ENCODE peak calls at places on chromosomes 3 and 15, in ten cellular contexts. One of them, this sample, is unnamed.
A peak's percentile ranks its signal among the peaks of the same experiment; 100 is the strongest.

GRCh38 chr15:32840481-32841245 is 122.9 kb downstream of the GREM1 start:
- DNase-seq in CD8-positive, alpha-beta memory T cell: no peak
- DNase-seq in psoas muscle: no peak
- DNase-seq in ovary: no peak
- DNase-seq in aorta: no peak
- DNase-seq in keratinocyte: no peak
- DNase-seq in CD4-positive, CD25-positive, alpha-beta regulatory T cell: no peak
- DNase-seq in tibial artery: no peak
- DNase-seq in CD8-positive, alpha-beta T cell: no peak
- DNase-seq in neuronal stem cell: no peak
- DNase-seq in this sample: no peak

GRCh38 chr3:172120912-172121311 is 81.5 kb downstream of the FNDC3B start:
- DNase-seq in CD8-positive, alpha-beta T cell: no peak
- DNase-seq in ovary: no peak
- DNase-seq in tibial artery: no peak
- DNase-seq in keratinocyte: no peak
- DNase-seq in psoas muscle: no peak
- DNase-seq in aorta: no peak
- DNase-seq in neuronal stem cell: no peak
- DNase-seq in CD8-positive, alpha-beta memory T cell: no peak
- DNase-seq in CD4-positive, CD25-positive, alpha-beta regulatory T cell: no peak
- DNase-seq in this sample: no peak

GRCh38 chr15:65655026-65655425 is 33.3 kb downstream of the SLC24A1 start:
- DNase-seq in ovary: no peak
- DNase-seq in CD4-positive, CD25-positive, alpha-beta regulatory T cell: no peak
- DNase-seq in keratinocyte: peak; percentile 48
- DNase-seq in neuronal stem cell: no peak
- DNase-seq in CD8-positive, alpha-beta T cell: no peak
- DNase-seq in CD8-positive, alpha-beta memory T cell: no peak
- DNase-seq in aorta: no peak
- DNase-seq in psoas muscle: no peak
- DNase-seq in tibial artery: no peak
- DNase-seq in this sample: no peak

GRCh38 chr15:90016721-90017120 is 15.6 kb downstream of the ZNF710 start:
- DNase-seq in aorta: no peak
- DNase-seq in psoas muscle: no peak
- DNase-seq in CD4-positive, CD25-positive, alpha-beta regulatory T cell: no peak
- DNase-seq in ovary: no peak
- DNase-seq in tibial artery: no peak
- DNase-seq in keratinocyte: no peak
- DNase-seq in neuronal stem cell: no peak
- DNase-seq in CD8-positive, alpha-beta T cell: no peak
- DNase-seq in CD8-positive, alpha-beta memory T cell: no peak
- DNase-seq in this sample: no peak

GRCh38 chr3:132220986-132221385 is 96.2 kb upstream of the ACP3 start:
- DNase-seq in keratinocyte: no peak
- DNase-seq in neuronal stem cell: no peak
- DNase-seq in psoas muscle: no peak
- DNase-seq in CD4-positive, CD25-positive, alpha-beta regulatory T cell: no peak
- DNase-seq in aorta: no peak
- DNase-seq in tibial artery: no peak
- DNase-seq in ovary: no peak
- DNase-seq in CD8-positive, alpha-beta memory T cell: no peak
- DNase-seq in CD8-positive, alpha-beta T cell: no peak
- DNase-seq in this sample: no peak

GRCh38 chr3:131394400-131394799 is 12.8 kb downstream of the NUDT16 start:
- DNase-seq in CD8-positive, alpha-beta T cell: no peak
- DNase-seq in aorta: no peak
- DNase-seq in psoas muscle: no peak
- DNase-seq in keratinocyte: no peak
- DNase-seq in CD4-positive, CD25-positive, alpha-beta regulatory T cell: no peak
- DNase-seq in CD8-positive, alpha-beta memory T cell: no peak
- DNase-seq in neuronal stem cell: no peak
- DNase-seq in tibial artery: no peak
- DNase-seq in ovary: no peak
- DNase-seq in this sample: no peak

GRCh38 chr3:143820466-143821221 is 27.6 kb downstream of the SLC9A9 start:
- DNase-seq in CD8-positive, alpha-beta T cell: no peak
- DNase-seq in aorta: no peak
- DNase-seq in CD4-positive, CD25-positive, alpha-beta regulatory T cell: no peak
- DNase-seq in neuronal stem cell: no peak
- DNase-seq in CD8-positive, alpha-beta memory T cell: no peak
- DNase-seq in keratinocyte: no peak
- DNase-seq in tibial artery: no peak
- DNase-seq in psoas muscle: no peak
- DNase-seq in ovary: no peak
- DNase-seq in this sample: peak; percentile 21

GRCh38 chr3:120569224-120569915 is 26.8 kb upstream of the NDUFB4 start:
- DNase-seq in CD8-positive, alpha-beta T cell: no peak
- DNase-seq in psoas muscle: no peak
- DNase-seq in keratinocyte: no peak
- DNase-seq in CD4-positive, CD25-positive, alpha-beta regulatory T cell: no peak
- DNase-seq in ovary: no peak
- DNase-seq in neuronal stem cell: no peak
- DNase-seq in tibial artery: no peak
- DNase-seq in CD8-positive, alpha-beta memory T cell: no peak
- DNase-seq in aorta: no peak
- DNase-seq in this sample: no peak

GRCh38 chr15:77071338-77072223 is 672 bp upstream of the TSPAN3 start:
- DNase-seq in psoas muscle: no peak
- DNase-seq in CD8-positive, alpha-beta T cell: no peak
- DNase-seq in CD4-positive, CD25-positive, alpha-beta regulatory T cell: no peak
- DNase-seq in aorta: no peak
- DNase-seq in keratinocyte: no peak
- DNase-seq in CD8-positive, alpha-beta memory T cell: no peak
- DNase-seq in tibial artery: no peak
- DNase-seq in ovary: no peak
- DNase-seq in neuronal stem cell: no peak
- DNase-seq in this sample: no peak

GRCh38 chr15:57216288-57216687 is 160.0 kb upstream of the CGNL1 start:
- DNase-seq in ovary: no peak
- DNase-seq in neuronal stem cell: no peak
- DNase-seq in keratinocyte: no peak
- DNase-seq in CD8-positive, alpha-beta T cell: no peak
- DNase-seq in aorta: no peak
- DNase-seq in CD8-positive, alpha-beta memory T cell: no peak
- DNase-seq in psoas muscle: no peak
- DNase-seq in tibial artery: no peak
- DNase-seq in CD4-positive, CD25-positive, alpha-beta regulatory T cell: no peak
- DNase-seq in this sample: peak; percentile 78

GRCh38 chr3:41482134-41482533 is 282.8 kb downstream of the CTNNB1 start:
- DNase-seq in CD4-positive, CD25-positive, alpha-beta regulatory T cell: no peak
- DNase-seq in CD8-positive, alpha-beta memory T cell: no peak
- DNase-seq in aorta: no peak
- DNase-seq in keratinocyte: no peak
- DNase-seq in tibial artery: no peak
- DNase-seq in ovary: no peak
- DNase-seq in neuronal stem cell: no peak
- DNase-seq in CD8-positive, alpha-beta T cell: no peak
- DNase-seq in psoas muscle: no peak
- DNase-seq in this sample: no peak

GRCh38 chr15:50281427-50281826 is 15.9 kb upstream of the HDC start:
- DNase-seq in keratinocyte: no peak
- DNase-seq in CD8-positive, alpha-beta memory T cell: no peak
- DNase-seq in tibial artery: no peak
- DNase-seq in CD4-positive, CD25-positive, alpha-beta regulatory T cell: no peak
- DNase-seq in ovary: no peak
- DNase-seq in neuronal stem cell: no peak
- DNase-seq in psoas muscle: no peak
- DNase-seq in CD8-positive, alpha-beta T cell: no peak
- DNase-seq in aorta: no peak
- DNase-seq in this sample: no peak
- H3K27ac ChIP-seq in keratinocyte: no peak overlapping the region
- H3K27ac ChIP-seq in CD8-positive, alpha-beta memory T cell: no peak overlapping the region
- H3K27ac ChIP-seq in tibial artery: no peak overlapping the region
- H3K27ac ChIP-seq in CD4-positive, CD25-positive, alpha-beta regulatory T cell: no peak overlapping the region
- H3K27ac ChIP-seq in ovary: no peak overlapping the region
- H3K27ac ChIP-seq in neuronal stem cell: no peak overlapping the region
- H3K27ac ChIP-seq in psoas muscle: no peak overlapping the region
- H3K27ac ChIP-seq in CD8-positive, alpha-beta T cell: no peak overlapping the region
- H3K27ac ChIP-seq in aorta: no peak overlapping the region
- H3K27ac ChIP-seq in this sample: no peak overlapping the region

GRCh38 chr15:40418126-40418525 is 12.5 kb downstream of the IVD start:
- DNase-seq in keratinocyte: no peak
- DNase-seq in CD8-positive, alpha-beta memory T cell: no peak
- DNase-seq in aorta: peak; percentile 53
- DNase-seq in CD8-positive, alpha-beta T cell: no peak
- DNase-seq in tibial artery: no peak
- DNase-seq in neuronal stem cell: no peak
- DNase-seq in psoas muscle: no peak
- DNase-seq in CD4-positive, CD25-positive, alpha-beta regulatory T cell: no peak
- DNase-seq in ovary: no peak
- DNase-seq in this sample: no peak

GRCh38 chr15:40420793-40421192 is 15.2 kb downstream of the IVD start:
- DNase-seq in psoas muscle: no peak
- DNase-seq in aorta: no peak
- DNase-seq in CD8-positive, alpha-beta T cell: no peak
- DNase-seq in keratinocyte: peak; percentile 62
- DNase-seq in CD4-positive, CD25-positive, alpha-beta regulatory T cell: no peak
- DNase-seq in tibial artery: no peak
- DNase-seq in CD8-positive, alpha-beta memory T cell: no peak
- DNase-seq in ovary: peak; percentile 71
- DNase-seq in neuronal stem cell: no peak
- DNase-seq in this sample: no peak

GRCh38 chr15:40420071-40420713 is 14.6 kb downstream of the IVD start:
- DNase-seq in psoas muscle: no peak
- DNase-seq in tibial artery: no peak
- DNase-seq in CD4-positive, CD25-positive, alpha-beta regulatory T cell: no peak
- DNase-seq in keratinocyte: no peak
- DNase-seq in CD8-positive, alpha-beta memory T cell: no peak
- DNase-seq in aorta: no peak
- DNase-seq in ovary: peak; percentile 51
- DNase-seq in CD8-positive, alpha-beta T cell: no peak
- DNase-seq in neuronal stem cell: no peak
- DNase-seq in this sample: no peak

GRCh38 chr15:40424483-40425115 is 16.2 kb upstream of the BAHD1 start:
- DNase-seq in aorta: no peak
- DNase-seq in CD8-positive, alpha-beta T cell: no peak
- DNase-seq in keratinocyte: no peak
- DNase-seq in tibial artery: no peak
- DNase-seq in neuronal stem cell: no peak
- DNase-seq in psoas muscle: no peak
- DNase-seq in CD4-positive, CD25-positive, alpha-beta regulatory T cell: no peak
- DNase-seq in ovary: no peak
- DNase-seq in CD8-positive, alpha-beta memory T cell: no peak
- DNase-seq in this sample: no peak

DNA sequence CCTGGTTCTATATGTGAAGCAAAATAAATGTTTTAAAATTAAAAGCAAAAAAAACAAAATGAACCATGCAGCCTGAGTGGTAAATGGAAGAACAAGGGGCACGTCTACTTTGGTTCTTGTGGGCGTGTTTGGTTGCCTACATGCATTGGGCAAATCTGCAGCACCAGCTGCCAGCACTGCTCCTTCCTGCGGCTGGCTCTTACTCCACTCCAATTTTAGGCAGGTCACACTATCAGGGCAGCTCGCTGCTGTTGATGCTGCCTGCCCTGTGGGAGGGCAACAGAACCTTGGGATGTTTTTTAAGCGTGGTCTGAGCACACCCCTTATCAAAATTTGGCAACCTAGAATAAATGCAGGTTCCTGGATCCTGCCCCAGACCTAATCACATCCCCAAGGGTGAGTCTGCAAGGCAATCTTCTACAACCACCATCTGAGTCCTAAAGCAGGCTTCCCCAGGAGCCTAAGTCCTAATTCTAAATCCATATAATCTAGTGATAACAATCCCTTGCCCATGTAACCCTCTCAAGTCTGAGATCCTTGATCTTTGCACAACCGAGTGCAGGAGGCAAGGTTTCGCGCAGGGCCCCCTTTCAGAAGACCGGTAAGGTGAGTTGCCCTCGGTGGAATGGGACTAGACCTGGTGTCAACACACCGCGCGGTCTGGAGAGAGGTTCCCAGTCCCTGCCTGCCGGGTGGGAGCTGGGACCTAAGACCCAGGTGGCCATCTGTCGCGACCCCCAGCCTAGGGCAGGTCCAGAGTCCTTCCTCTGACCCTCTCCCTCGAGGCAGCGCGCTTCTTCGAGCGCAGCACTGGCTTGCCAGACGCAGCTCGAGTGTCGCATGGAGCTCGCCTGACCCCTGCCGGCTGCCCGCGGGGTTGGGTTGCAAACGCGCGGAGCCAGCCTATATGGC is 15.9 kb downstream of the IVD start:
- DNase-seq in aorta: peak; percentile 94
- DNase-seq in neuronal stem cell: peak; percentile 62
- DNase-seq in psoas muscle: peak; percentile 81
- DNase-seq in ovary: peak; percentile 83
- DNase-seq in tibial artery: peak; percentile 85
- DNase-seq in keratinocyte: no peak
- DNase-seq in CD8-positive, alpha-beta memory T cell: peak; percentile 70
- DNase-seq in CD4-positive, CD25-positive, alpha-beta regulatory T cell: peak; percentile 75
- DNase-seq in CD8-positive, alpha-beta T cell: peak; percentile 76
- DNase-seq in this sample: peak; percentile 78
- H3K27ac ChIP-seq in aorta: no peak overlapping the region
- H3K27ac ChIP-seq in neuronal stem cell: no peak overlapping the region
- H3K27ac ChIP-seq in psoas muscle: peak overlapping the region; percentile 33
- H3K27ac ChIP-seq in ovary: peak overlapping the region; percentile 58
- H3K27ac ChIP-seq in tibial artery: peak overlapping the region; percentile 42
- H3K27ac ChIP-seq in keratinocyte: no peak overlapping the region
- H3K27ac ChIP-seq in CD8-positive, alpha-beta memory T cell: no peak overlapping the region
- H3K27ac ChIP-seq in CD4-positive, CD25-positive, alpha-beta regulatory T cell: no peak overlapping the region
- H3K27ac ChIP-seq in CD8-positive, alpha-beta T cell: no peak overlapping the region
- H3K27ac ChIP-seq in this sample: no peak overlapping the region

GRCh38 chr3:77247817-77248216 is 207.9 kb downstream of the ROBO2 start:
- DNase-seq in aorta: no peak
- DNase-seq in psoas muscle: no peak
- DNase-seq in CD4-positive, CD25-positive, alpha-beta regulatory T cell: no peak
- DNase-seq in tibial artery: no peak
- DNase-seq in keratinocyte: no peak
- DNase-seq in ovary: no peak
- DNase-seq in CD8-positive, alpha-beta memory T cell: no peak
- DNase-seq in neuronal stem cell: no peak
- DNase-seq in CD8-positive, alpha-beta T cell: no peak
- DNase-seq in this sample: no peak
- H3K27ac ChIP-seq in aorta: no peak overlapping the region
- H3K27ac ChIP-seq in psoas muscle: no peak overlapping the region
- H3K27ac ChIP-seq in CD4-positive, CD25-positive, alpha-beta regulatory T cell: no peak overlapping the region
- H3K27ac ChIP-seq in tibial artery: no peak overlapping the region
- H3K27ac ChIP-seq in keratinocyte: no peak overlapping the region
- H3K27ac ChIP-seq in ovary: no peak overlapping the region
- H3K27ac ChIP-seq in CD8-positive, alpha-beta memory T cell: no peak overlapping the region
- H3K27ac ChIP-seq in neuronal stem cell: no peak overlapping the region
- H3K27ac ChIP-seq in CD8-positive, alpha-beta T cell: no peak overlapping the region
- H3K27ac ChIP-seq in this sample: no peak overlapping the region

DNA sequence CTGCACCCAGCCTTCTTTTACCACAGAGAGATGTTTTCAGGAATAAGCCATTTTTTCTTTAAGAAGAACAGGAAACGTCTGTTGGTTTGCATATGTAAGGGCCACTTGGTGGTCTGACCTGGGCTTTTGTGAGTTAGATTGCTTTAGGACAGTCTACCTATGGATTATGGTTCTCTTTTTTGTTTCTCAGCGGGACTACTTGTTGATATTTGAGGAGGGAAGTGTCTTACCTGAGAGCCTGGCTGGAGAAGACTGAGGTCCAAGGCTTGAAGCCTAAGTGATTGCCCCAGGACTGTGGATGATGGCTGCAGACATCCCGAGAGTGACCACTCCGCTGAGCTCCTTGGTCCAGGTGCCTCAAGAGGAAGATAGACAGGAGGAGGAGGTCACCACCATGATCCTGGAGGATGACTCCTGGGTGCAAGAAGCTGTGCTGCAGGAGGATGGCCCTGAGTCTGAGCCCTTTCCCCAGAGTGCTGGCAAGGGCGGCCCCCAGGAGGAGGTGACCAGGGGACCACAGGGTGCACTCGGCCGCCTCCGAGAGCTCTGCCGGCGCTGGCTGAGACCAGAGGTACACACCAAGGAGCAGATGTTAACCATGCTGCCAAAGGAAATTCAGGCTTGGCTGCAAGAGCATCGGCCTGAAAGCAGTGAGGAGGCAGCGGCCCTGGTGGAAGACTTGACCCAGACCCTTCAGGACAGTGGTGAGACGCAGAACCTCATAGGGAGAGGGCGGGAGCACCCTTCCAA is 3.0 kb downstream of the ZSCAN2 start:
- DNase-seq in CD4-positive, CD25-positive, alpha-beta regulatory T cell: no peak
- DNase-seq in keratinocyte: no peak
- DNase-seq in tibial artery: no peak
- DNase-seq in CD8-positive, alpha-beta memory T cell: no peak
- DNase-seq in psoas muscle: no peak
- DNase-seq in neuronal stem cell: no peak
- DNase-seq in aorta: no peak
- DNase-seq in ovary: no peak
- DNase-seq in CD8-positive, alpha-beta T cell: no peak
- DNase-seq in this sample: no peak
- H3K27ac ChIP-seq in CD4-positive, CD25-positive, alpha-beta regulatory T cell: no peak overlapping the region
- H3K27ac ChIP-seq in keratinocyte: no peak overlapping the region
- H3K27ac ChIP-seq in tibial artery: no peak overlapping the region
- H3K27ac ChIP-seq in CD8-positive, alpha-beta memory T cell: no peak overlapping the region
- H3K27ac ChIP-seq in psoas muscle: no peak overlapping the region
- H3K27ac ChIP-seq in neuronal stem cell: no peak overlapping the region
- H3K27ac ChIP-seq in aorta: no peak overlapping the region
- H3K27ac ChIP-seq in ovary: no peak overlapping the region
- H3K27ac ChIP-seq in CD8-positive, alpha-beta T cell: no peak overlapping the region
- H3K27ac ChIP-seq in this sample: no peak overlapping the region

This sample was measured in A673.